ENCODE peak calls at places on chromosome 7, in six cellular contexts. Y is GM20000, Q is brain microvascular endothelial cell, D is A549, C is anterior cingulate cortex, M is GM03348. G is an unnamed sample.

GRCh38 chr7:112726076-112726475 is 64.1 kb downstream of the TMEM168 start:
- DNase-seq in M (no peak), Y (no peak), Q (no peak), D (no peak), C (no peak), G (no peak)

GRCh38 chr7:146961617-146962016 is 845.0 kb downstream of the CNTNAP2 start:
- DNase-seq in M (peak), Q (peak), C (no peak), Y (no peak), D (no peak), G (no peak)

GRCh38 chr7:127782075-127782474 is 130.1 kb downstream of the SND1 start:
- DNase-seq in D (no peak), C (no peak), Q (no peak), Y (no peak), M (no peak), G (no peak)

GRCh38 chr7:957418-958220 is 3.1 kb upstream of the ADAP1 start:
- DNase-seq in Q (no peak), Y (no peak), D (no peak), M (no peak), C (no peak), G (no peak)

GRCh38 chr7:50678586-50678985 is 104.1 kb downstream of the GRB10 start:
- DNase-seq in Y (no peak), D (no peak), M (no peak), Q (no peak), C (no peak), G (no peak)

GRCh38 chr7:155763721-155764431 is 48.4 kb downstream of the SHH start:
- DNase-seq in C (no peak), M (no peak), Y (peak), Q (peak), D (no peak), G (no peak)

GRCh38 chr7:149285581-149285975 is 23.6 kb downstream of the ZNF783 start:
- DNase-seq in Q (peak), C (no peak), M (peak), Y (no peak), D (peak), G (no peak)

GRCh38 chr7:45173596-45174327 is 16.2 kb downstream of the RAMP3 start:
- DNase-seq in Y (no peak), M (no peak), C (no peak), D (no peak), Q (no peak), G (no peak)

GRCh38 chr7:101556453-101556968 is 72.6 kb downstream of the MYL10 start:
- DNase-seq in D (no peak), M (no peak), Y (no peak), C (no peak), Q (no peak), G (no peak)

GRCh38 chr7:41501466-41501865 is 201.4 kb downstream of the INHBA start:
- DNase-seq in C (no peak), D (no peak), Y (no peak), Q (no peak), M (no peak), G (no peak)

GRCh38 chr7:1924185-1924817 is 254.2 kb downstream of the ELFN1 start:
- DNase-seq in Q (no peak), C (no peak), Y (peak), D (no peak), M (peak), G (no peak)

GRCh38 chr7:127066974-127067373 is 185.8 kb downstream of the GRM8 start:
- DNase-seq in Q (no peak), M (no peak), C (no peak), Y (no peak), D (peak), G (no peak)

GRCh38 chr7:28953628-28954027 is 4.5 kb downstream of the TRIL start:
- DNase-seq in C (no peak), Q (peak), D (no peak), Y (no peak), M (no peak), G (no peak)

GRCh38 chr7:138238734-138239133 is 162.5 kb downstream of the AKR1D1 start:
- DNase-seq in Y (no peak), Q (no peak), M (no peak), D (no peak), C (no peak), G (no peak)

GRCh38 chr7:17633099-17633498 is 307.2 kb downstream of the SNX13 start:
- DNase-seq in D (peak), Y (no peak), M (peak), Q (peak), C (no peak), G (no peak)